ENCODE peak calls at places on chromosomes 12 and 14, in ten cellular contexts. One of them, this sample, is unnamed.

GRCh38 chr14:29630566-29631160 is 297.0 kb downstream of the PRKD1 start:
- DNase-seq in transverse colon: no peak
- DNase-seq in NB4: no peak
- DNase-seq in CD8-positive, alpha-beta T cell: no peak
- DNase-seq in colonic mucosa: no peak
- DNase-seq in epithelial cell of esophagus: peak
- DNase-seq in OCI-LY7: no peak
- DNase-seq in body of pancreas: no peak
- DNase-seq in breast epithelium: no peak
- DNase-seq in coronary artery: no peak
- DNase-seq in this sample: no peak

GRCh38 chr14:34993444-34993843 is 10.7 kb downstream of the SRP54 start:
- DNase-seq in transverse colon: no peak
- DNase-seq in NB4: no peak
- DNase-seq in CD8-positive, alpha-beta T cell: no peak
- DNase-seq in colonic mucosa: no peak
- DNase-seq in epithelial cell of esophagus: peak
- DNase-seq in OCI-LY7: no peak
- DNase-seq in body of pancreas: no peak
- DNase-seq in breast epithelium: no peak
- DNase-seq in coronary artery: no peak
- DNase-seq in this sample: no peak

GRCh38 chr14:78836777-78837176 is 666.6 kb downstream of the NRXN3 start:
- DNase-seq in transverse colon: peak
- DNase-seq in NB4: peak
- DNase-seq in CD8-positive, alpha-beta T cell: no peak
- DNase-seq in colonic mucosa: peak
- DNase-seq in epithelial cell of esophagus: peak
- DNase-seq in OCI-LY7: peak
- DNase-seq in body of pancreas: peak
- DNase-seq in breast epithelium: no peak
- DNase-seq in coronary artery: no peak
- DNase-seq in this sample: peak

GRCh38 chr12:109654357-109654756 is 59.3 kb upstream of the FAM222A start:
- DNase-seq in transverse colon: no peak
- DNase-seq in NB4: no peak
- DNase-seq in CD8-positive, alpha-beta T cell: no peak
- DNase-seq in colonic mucosa: no peak
- DNase-seq in epithelial cell of esophagus: no peak
- DNase-seq in OCI-LY7: no peak
- DNase-seq in body of pancreas: no peak
- DNase-seq in breast epithelium: no peak
- DNase-seq in coronary artery: no peak
- DNase-seq in this sample: no peak

GRCh38 chr14:94897092-94897491 is 127.2 kb upstream of the GSC start:
- DNase-seq in transverse colon: no peak
- DNase-seq in NB4: no peak
- DNase-seq in CD8-positive, alpha-beta T cell: no peak
- DNase-seq in colonic mucosa: no peak
- DNase-seq in epithelial cell of esophagus: no peak
- DNase-seq in OCI-LY7: no peak
- DNase-seq in body of pancreas: no peak
- DNase-seq in breast epithelium: no peak
- DNase-seq in coronary artery: no peak
- DNase-seq in this sample: no peak

GRCh38 chr14:21069388-21070082 is 569 bp upstream of the ARHGEF40 start:
- DNase-seq in transverse colon: no peak
- DNase-seq in NB4: peak
- DNase-seq in CD8-positive, alpha-beta T cell: no peak
- DNase-seq in colonic mucosa: no peak
- DNase-seq in epithelial cell of esophagus: no peak
- DNase-seq in OCI-LY7: no peak
- DNase-seq in body of pancreas: peak
- DNase-seq in breast epithelium: peak
- DNase-seq in coronary artery: no peak
- DNase-seq in this sample: no peak

GRCh38 chr12:120231316-120232011 is 30.6 kb upstream of the RPLP0 start:
- DNase-seq in transverse colon: peak
- DNase-seq in NB4: peak
- DNase-seq in CD8-positive, alpha-beta T cell: peak
- DNase-seq in colonic mucosa: peak
- DNase-seq in epithelial cell of esophagus: peak
- DNase-seq in OCI-LY7: peak
- DNase-seq in body of pancreas: peak
- DNase-seq in breast epithelium: peak
- DNase-seq in coronary artery: peak
- DNase-seq in this sample: peak

GRCh38 chr12:102302553-102302952 is 104.9 kb upstream of the PMCH start:
- DNase-seq in transverse colon: no peak
- DNase-seq in NB4: no peak
- DNase-seq in CD8-positive, alpha-beta T cell: no peak
- DNase-seq in colonic mucosa: no peak
- DNase-seq in epithelial cell of esophagus: peak
- DNase-seq in OCI-LY7: no peak
- DNase-seq in body of pancreas: no peak
- DNase-seq in breast epithelium: no peak
- DNase-seq in coronary artery: no peak
- DNase-seq in this sample: no peak

GRCh38 chr14:60632257-60632656 is 17.0 kb downstream of the SIX1 start:
- DNase-seq in transverse colon: no peak
- DNase-seq in NB4: no peak
- DNase-seq in CD8-positive, alpha-beta T cell: no peak
- DNase-seq in colonic mucosa: no peak
- DNase-seq in epithelial cell of esophagus: no peak
- DNase-seq in OCI-LY7: no peak
- DNase-seq in body of pancreas: no peak
- DNase-seq in breast epithelium: no peak
- DNase-seq in coronary artery: no peak
- DNase-seq in this sample: no peak

GRCh38 chr12:119956047-119956446 is 33.0 kb upstream of the BICDL1 start:
- DNase-seq in transverse colon: no peak
- DNase-seq in NB4: peak
- DNase-seq in CD8-positive, alpha-beta T cell: no peak
- DNase-seq in colonic mucosa: no peak
- DNase-seq in epithelial cell of esophagus: peak
- DNase-seq in OCI-LY7: no peak
- DNase-seq in body of pancreas: no peak
- DNase-seq in breast epithelium: no peak
- DNase-seq in coronary artery: no peak
- DNase-seq in this sample: no peak

GRCh38 chr12:122001379-122002209 is 20.1 kb upstream of the BCL7A start:
- DNase-seq in transverse colon: no peak
- DNase-seq in NB4: no peak
- DNase-seq in CD8-positive, alpha-beta T cell: no peak
- DNase-seq in colonic mucosa: no peak
- DNase-seq in epithelial cell of esophagus: peak
- DNase-seq in OCI-LY7: no peak
- DNase-seq in body of pancreas: no peak
- DNase-seq in breast epithelium: peak
- DNase-seq in coronary artery: no peak
- DNase-seq in this sample: no peak

DNA sequence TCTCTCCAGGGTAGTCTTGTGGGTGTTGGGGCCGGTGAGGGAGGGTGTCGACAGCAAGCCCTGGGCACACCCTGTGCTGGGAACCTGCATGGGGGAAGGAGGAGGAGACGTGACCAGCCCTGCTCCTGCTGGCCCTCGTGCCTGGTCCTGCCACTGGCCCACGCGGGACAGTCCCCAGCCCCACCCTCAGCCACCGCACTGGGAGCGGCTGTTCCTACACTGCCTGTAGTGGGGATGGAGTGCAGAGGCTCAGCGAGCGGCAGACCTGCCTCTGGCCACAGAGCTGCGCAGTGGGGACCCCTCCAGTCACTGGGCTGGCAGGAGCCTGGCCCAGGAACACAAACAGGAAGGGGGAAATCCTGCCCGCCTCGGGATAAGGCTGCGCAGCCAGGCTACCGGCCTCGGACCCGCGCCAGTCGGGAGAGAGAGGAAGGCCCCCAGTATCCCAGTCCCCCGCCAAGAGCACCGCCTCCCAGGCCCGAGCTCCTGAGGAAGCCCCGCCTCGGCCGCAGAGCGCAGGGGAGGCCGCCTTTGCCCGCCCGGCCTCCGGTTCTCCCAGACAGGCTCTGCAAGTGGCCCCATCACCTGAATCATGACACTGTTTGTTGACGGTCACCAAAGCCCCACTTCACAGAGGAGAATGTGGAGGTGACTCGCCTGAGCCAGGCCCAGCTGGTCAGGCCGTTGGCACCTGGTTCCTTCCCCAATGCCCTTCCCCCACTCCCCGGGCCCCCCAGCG is 10.6 kb downstream of the AHNAK2 start:
- DNase-seq in transverse colon: no peak
- DNase-seq in NB4: no peak
- DNase-seq in CD8-positive, alpha-beta T cell: no peak
- DNase-seq in colonic mucosa: peak
- DNase-seq in epithelial cell of esophagus: peak
- DNase-seq in OCI-LY7: no peak
- DNase-seq in body of pancreas: no peak
- DNase-seq in breast epithelium: no peak
- DNase-seq in coronary artery: no peak
- DNase-seq in this sample: no peak
- TF ChIP-seq CTCF in transverse colon: no peak
- TF ChIP-seq CTCF in NB4: no peak
- TF ChIP-seq CTCF in CD8-positive, alpha-beta T cell: no peak
- TF ChIP-seq CTCF in colonic mucosa: no peak
- TF ChIP-seq CTCF in epithelial cell of esophagus: no peak
- TF ChIP-seq CTCF in OCI-LY7: no peak
- TF ChIP-seq CTCF in body of pancreas: no peak
- TF ChIP-seq CTCF in breast epithelium: no peak
- TF ChIP-seq CTCF in coronary artery: no peak
- TF ChIP-seq CTCF in this sample: no peak

DNA sequence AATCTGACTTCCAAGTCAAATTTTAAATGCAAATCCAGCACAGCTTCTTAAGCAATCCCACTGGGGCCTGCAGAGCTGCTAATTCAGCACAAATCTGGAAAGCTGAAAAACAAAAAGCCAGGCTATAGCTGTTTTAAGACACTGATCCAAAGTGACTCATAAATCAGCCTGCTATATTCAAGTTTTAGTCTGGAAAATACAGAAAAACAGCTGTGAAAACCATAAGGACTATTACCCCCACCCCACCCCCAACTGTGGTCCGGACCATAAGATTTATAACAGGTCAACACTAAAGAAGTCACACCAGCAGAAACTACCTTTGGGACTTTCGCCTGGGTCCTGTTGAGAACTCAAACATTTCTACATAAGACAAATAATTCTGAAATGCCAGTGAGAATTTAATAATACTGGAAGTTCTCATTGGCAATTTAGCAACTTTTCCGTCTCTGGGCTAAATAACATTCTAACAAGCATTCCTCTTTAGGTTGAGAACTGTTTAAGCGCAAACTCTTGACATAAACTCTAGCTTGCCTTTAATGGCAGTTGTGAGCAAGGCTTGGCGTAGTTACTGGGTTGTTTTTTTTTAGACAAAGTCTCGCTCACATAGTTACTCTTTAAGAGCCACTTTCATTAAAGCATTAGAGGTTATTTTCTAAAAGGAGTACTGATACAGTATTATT is 3.3 kb downstream of the LRIG3 start:
- DNase-seq in transverse colon: peak
- DNase-seq in NB4: no peak
- DNase-seq in CD8-positive, alpha-beta T cell: no peak
- DNase-seq in colonic mucosa: peak
- DNase-seq in epithelial cell of esophagus: peak
- DNase-seq in OCI-LY7: no peak
- DNase-seq in body of pancreas: no peak
- DNase-seq in breast epithelium: no peak
- DNase-seq in coronary artery: no peak
- DNase-seq in this sample: no peak
- H3K4me3 ChIP-seq in transverse colon: peak
- H3K4me3 ChIP-seq in NB4: no peak
- H3K4me3 ChIP-seq in CD8-positive, alpha-beta T cell: no peak
- H3K4me3 ChIP-seq in colonic mucosa: peak
- H3K4me3 ChIP-seq in epithelial cell of esophagus: peak
- H3K4me3 ChIP-seq in OCI-LY7: no peak
- H3K4me3 ChIP-seq in body of pancreas: no peak
- H3K4me3 ChIP-seq in breast epithelium: peak
- H3K4me3 ChIP-seq in coronary artery: peak
- H3K4me3 ChIP-seq in this sample: no peak

DNA sequence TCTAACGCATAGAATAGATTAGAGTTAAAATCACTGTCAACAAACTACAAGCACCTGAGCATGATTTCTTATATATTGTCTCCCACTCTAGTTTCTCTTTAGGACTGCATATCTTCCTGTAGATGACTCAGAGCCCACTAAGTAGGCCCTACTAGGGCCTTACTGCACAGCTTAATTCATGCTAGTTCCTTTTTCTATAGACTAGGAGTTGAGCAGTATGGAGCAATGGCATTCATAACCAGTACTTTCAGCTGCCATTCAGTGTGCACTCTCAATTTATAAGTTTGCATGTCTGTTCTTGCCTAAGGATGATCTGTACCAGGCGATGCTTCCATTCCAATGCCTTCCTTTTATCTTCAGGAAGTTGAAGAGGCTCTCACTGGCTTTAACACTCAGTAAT is 103.5 kb downstream of the METTL25 start:
- DNase-seq in transverse colon: no peak
- DNase-seq in NB4: peak
- DNase-seq in CD8-positive, alpha-beta T cell: no peak
- DNase-seq in colonic mucosa: no peak
- DNase-seq in epithelial cell of esophagus: peak
- DNase-seq in OCI-LY7: no peak
- DNase-seq in body of pancreas: no peak
- DNase-seq in breast epithelium: no peak
- DNase-seq in coronary artery: no peak
- DNase-seq in this sample: no peak
- TF ChIP-seq CTCF in transverse colon: no peak
- TF ChIP-seq CTCF in NB4: no peak
- TF ChIP-seq CTCF in CD8-positive, alpha-beta T cell: no peak
- TF ChIP-seq CTCF in colonic mucosa: no peak
- TF ChIP-seq CTCF in epithelial cell of esophagus: no peak
- TF ChIP-seq CTCF in OCI-LY7: no peak
- TF ChIP-seq CTCF in body of pancreas: no peak
- TF ChIP-seq CTCF in breast epithelium: no peak
- TF ChIP-seq CTCF in coronary artery: no peak
- TF ChIP-seq CTCF in this sample: no peak

DNA sequence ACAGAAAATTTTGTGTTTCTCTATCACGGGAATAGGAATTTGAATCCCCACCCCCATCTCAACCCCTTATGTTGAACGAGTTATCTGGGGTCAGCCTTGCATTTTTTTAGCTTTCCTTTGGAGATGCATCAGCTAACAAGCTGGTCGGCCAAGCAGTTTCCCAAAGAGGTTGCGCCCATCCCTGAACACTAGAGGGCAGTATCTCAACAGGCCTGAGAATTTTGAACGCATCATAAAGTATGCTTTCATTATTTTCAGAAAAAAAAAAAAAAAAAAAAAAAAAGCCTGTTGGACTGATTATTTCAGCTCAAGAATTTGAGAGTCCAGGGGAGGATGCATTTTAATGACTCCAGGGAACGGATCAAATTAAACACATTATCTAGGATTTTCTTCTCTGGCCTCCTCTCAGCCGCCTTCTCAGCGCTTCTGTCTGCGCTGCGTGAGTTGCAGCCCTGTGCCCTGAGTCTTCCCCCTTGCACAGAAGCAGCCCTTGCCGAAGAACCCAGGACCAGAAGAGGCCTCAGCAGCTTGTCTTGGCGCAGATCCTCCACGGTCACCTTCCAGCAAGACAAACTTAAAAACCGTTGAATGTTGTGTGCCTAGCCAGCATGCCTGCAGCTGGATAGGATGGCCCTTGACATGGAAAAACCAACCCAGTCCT is 76.5 kb upstream of the GZMB start:
- DNase-seq in transverse colon: peak
- DNase-seq in NB4: peak
- DNase-seq in CD8-positive, alpha-beta T cell: peak
- DNase-seq in colonic mucosa: peak
- DNase-seq in epithelial cell of esophagus: peak
- DNase-seq in OCI-LY7: peak
- DNase-seq in body of pancreas: peak
- DNase-seq in breast epithelium: peak
- DNase-seq in coronary artery: no peak
- DNase-seq in this sample: peak
- H3K4me3 ChIP-seq in transverse colon: no peak
- H3K4me3 ChIP-seq in NB4: no peak
- H3K4me3 ChIP-seq in CD8-positive, alpha-beta T cell: no peak
- H3K4me3 ChIP-seq in colonic mucosa: no peak
- H3K4me3 ChIP-seq in epithelial cell of esophagus: no peak
- H3K4me3 ChIP-seq in OCI-LY7: no peak
- H3K4me3 ChIP-seq in body of pancreas: no peak
- H3K4me3 ChIP-seq in breast epithelium: peak
- H3K4me3 ChIP-seq in coronary artery: peak
- H3K4me3 ChIP-seq in this sample: no peak

This sample was measured in LNCaP clone FGC.